ENCODE peak calls at places on chromosomes 3 and 15, in nine cellular contexts. C is body of pancreas, P is fibroblast of lung, Z is MCF 10A, D is GM10248, Q is neural crest cell, F is psoas muscle, X is nephron progenitor cell, T is mesothelial cell of epicardium. J is an unnamed sample.

GRCh38 chr3:112642912-112643506 is 2.1 kb upstream of the CCDC80 start:
- DNase-seq in C (peak), P (peak), Z (peak), D (peak), Q (peak), F (peak), X (peak), T (peak), J (peak)

GRCh38 chr3:157078131-157078835 is 81.7 kb downstream of the CCNL1 start:
- DNase-seq in C (no peak), P (peak), Z (no peak), D (no peak), Q (no peak), F (no peak), X (no peak), T (no peak), J (no peak)

GRCh38 chr3:123287962-123288302 is 86.2 kb downstream of the SEC22A start:
- DNase-seq in C (no peak), P (no peak), Z (no peak), D (no peak), Q (no peak), F (peak), X (no peak), T (peak), J (no peak)

GRCh38 chr3:103127737-103128136 is 692.9 kb downstream of the ZPLD1 start:
- DNase-seq in C (no peak), P (peak), Z (no peak), D (peak), Q (no peak), F (no peak), X (no peak), T (no peak), J (no peak)

GRCh38 chr3:42686832-42687650 is 1.7 kb downstream of the KLHL40 start:
- DNase-seq in C (no peak), P (no peak), Z (no peak), D (no peak), Q (no peak), F (no peak), X (no peak), T (no peak), J (no peak)

GRCh38 chr3:169453256-169454059 is 210.1 kb downstream of the MECOM start:
- DNase-seq in C (no peak), P (no peak), Z (no peak), D (no peak), Q (no peak), F (no peak), X (no peak), T (no peak), J (no peak)

GRCh38 chr15:73746288-73746687 is 6.9 kb downstream of the INSYN1 start:
- DNase-seq in C (no peak), P (no peak), Z (no peak), D (no peak), Q (no peak), F (no peak), X (no peak), T (no peak), J (no peak)

GRCh38 chr15:56805466-56806146 is 72.3 kb upstream of the ZNF280D start:
- DNase-seq in C (no peak), P (peak), Z (peak), D (no peak), Q (no peak), F (no peak), X (no peak), T (no peak), J (no peak)

GRCh38 chr3:98612587-98612986 is 19.2 kb upstream of the CPOX start:
- DNase-seq in C (no peak), P (no peak), Z (peak), D (no peak), Q (no peak), F (no peak), X (no peak), T (no peak), J (no peak)

GRCh38 chr3:65466300-65466988 is 572.3 kb downstream of the MAGI1 start:
- DNase-seq in C (no peak), P (no peak), Z (no peak), D (no peak), Q (no peak), F (no peak), X (no peak), T (no peak), J (no peak)

GRCh38 chr3:124702950-124703349 is 27.3 kb upstream of the UMPS start:
- DNase-seq in C (no peak), P (no peak), Z (no peak), D (no peak), Q (no peak), F (no peak), X (no peak), T (no peak), J (no peak)

GRCh38 chr3:25508901-25509300 is 80.8 kb downstream of the RARB start:
- DNase-seq in C (no peak), P (peak), Z (peak), D (no peak), Q (no peak), F (no peak), X (no peak), T (no peak), J (no peak)

GRCh38 chr15:75578948-75579908 is at the start of gene PTPN9:
- DNase-seq in C (peak), P (peak), Z (peak), D (peak), Q (peak), F (peak), X (peak), T (peak), J (peak)

GRCh38 chr15:65377976-65378366 is at the start of gene IGDCC3:
- DNase-seq in C (no peak), P (peak), Z (no peak), D (no peak), Q (peak), F (no peak), X (peak), T (peak), J (peak)

GRCh38 chr3:159734681-159735080 is 254.0 kb upstream of the IL12A start:
- DNase-seq in C (no peak), P (no peak), Z (no peak), D (no peak), Q (no peak), F (no peak), X (no peak), T (no peak), J (no peak)

GRCh38 chr3:79368403-79368802 is 399.4 kb downstream of the ROBO1 start:
- DNase-seq in C (no peak), P (peak), Z (no peak), D (no peak), Q (no peak), F (no peak), X (no peak), T (no peak), J (no peak)

GRCh38 chr15:31271706-31272557 is 54.7 kb upstream of the KLF13 start:
- DNase-seq in C (peak), P (no peak), Z (no peak), D (no peak), Q (no peak), F (peak), X (no peak), T (peak), J (peak)

GRCh38 chr15:85049805-85050204 is 68.1 kb downstream of the PDE8A start:
- DNase-seq in C (no peak), P (no peak), Z (no peak), D (no peak), Q (no peak), F (no peak), X (no peak), T (no peak), J (no peak)

GRCh38 chr3:71530903-71531535 is 52.5 kb downstream of the FOXP1 start:
- DNase-seq in C (no peak), P (no peak), Z (no peak), D (no peak), Q (no peak), F (no peak), X (peak), T (no peak), J (no peak)

GRCh38 chr3:43353393-43353792 is 67.1 kb downstream of the SNRK start:
- DNase-seq in C (no peak), P (no peak), Z (no peak), D (no peak), Q (no peak), F (no peak), X (no peak), T (no peak), J (no peak)

GRCh38 chr3:129621626-129622417 is 15.3 kb upstream of the PLXND1 start:
- DNase-seq in C (no peak), P (no peak), Z (no peak), D (no peak), Q (no peak), F (peak), X (no peak), T (no peak), J (no peak)

GRCh38 chr3:63528325-63529000 is 124.0 kb upstream of the SNTN start:
- DNase-seq in C (no peak), P (no peak), Z (no peak), D (no peak), Q (no peak), F (no peak), X (no peak), T (no peak), J (no peak)

GRCh38 chr15:63023351-63023945 is 19.1 kb upstream of the TPM1 start:
- DNase-seq in C (no peak), P (peak), Z (no peak), D (no peak), Q (no peak), F (no peak), X (no peak), T (no peak), J (no peak)

GRCh38 chr3:122458992-122459391 is 43.1 kb upstream of the WDR5B start:
- DNase-seq in C (no peak), P (peak), Z (peak), D (no peak), Q (no peak), F (no peak), X (no peak), T (no peak), J (no peak)

GRCh38 chr15:38193496-38193895 is 59.1 kb upstream of the SPRED1 start:
- DNase-seq in C (no peak), P (peak), Z (no peak), D (no peak), Q (no peak), F (no peak), X (no peak), T (no peak), J (no peak)

GRCh38 chr3:184604039-184604955 is 42.7 kb downstream of the EPHB3 start:
- DNase-seq in C (peak), P (no peak), Z (no peak), D (no peak), Q (peak), F (peak), X (peak), T (peak), J (no peak)

GRCh38 chr3:124652009-124652408 is 78.2 kb upstream of the UMPS start:
- DNase-seq in C (no peak), P (no peak), Z (no peak), D (no peak), Q (no peak), F (no peak), X (no peak), T (no peak), J (no peak)

GRCh38 chr15:65856821-65857455 is 12.4 kb upstream of the RAB11A start:
- DNase-seq in C (peak), P (peak), Z (peak), D (peak), Q (peak), F (peak), X (peak), T (peak), J (no peak)

GRCh38 chr3:178476886-178477285 is 59.4 kb upstream of the KCNMB2 start:
- DNase-seq in C (no peak), P (no peak), Z (no peak), D (no peak), Q (no peak), F (no peak), X (no peak), T (no peak), J (no peak)

GRCh38 chr15:36940207-36940606 is 160.1 kb downstream of the MEIS2 start:
- DNase-seq in C (no peak), P (no peak), Z (no peak), D (no peak), Q (no peak), F (no peak), X (no peak), T (no peak), J (no peak)

GRCh38 chr3:9838856-9839255 is 5.0 kb downstream of the RPUSD3 start:
- DNase-seq in C (no peak), P (no peak), Z (no peak), D (no peak), Q (no peak), F (no peak), X (no peak), T (no peak), J (no peak)

GRCh38 chr3:9837701-9838582 is 5.9 kb downstream of the RPUSD3 start:
- DNase-seq in C (peak), P (no peak), Z (no peak), D (no peak), Q (no peak), F (no peak), X (no peak), T (no peak), J (no peak)

GRCh38 chr3:9843715-9844438 is at the start of gene RPUSD3:
- DNase-seq in C (peak), P (peak), Z (peak), D (peak), Q (peak), F (peak), X (peak), T (peak), J (peak)

GRCh38 chr3:9846231-9846630 is 2.4 kb upstream of the RPUSD3 start:
- DNase-seq in C (no peak), P (no peak), Z (no peak), D (no peak), Q (peak), F (no peak), X (peak), T (no peak), J (no peak)

GRCh38 chr3:9841015-9841414 is 2.8 kb downstream of the RPUSD3 start:
- DNase-seq in C (no peak), P (no peak), Z (no peak), D (no peak), Q (no peak), F (no peak), X (no peak), T (no peak), J (no peak)
- TF ChIP-seq CTCF in C (no peak), P (no peak), Z (no peak), D (no peak), Q (no peak), F (no peak), X (no peak), T (no peak), J (no peak)

GRCh38 chr15:45572627-45573026 is 14.6 kb upstream of the BLOC1S6 start:
- DNase-seq in C (no peak), P (no peak), Z (no peak), D (no peak), Q (no peak), F (no peak), X (no peak), T (no peak), J (no peak)

DNA sequence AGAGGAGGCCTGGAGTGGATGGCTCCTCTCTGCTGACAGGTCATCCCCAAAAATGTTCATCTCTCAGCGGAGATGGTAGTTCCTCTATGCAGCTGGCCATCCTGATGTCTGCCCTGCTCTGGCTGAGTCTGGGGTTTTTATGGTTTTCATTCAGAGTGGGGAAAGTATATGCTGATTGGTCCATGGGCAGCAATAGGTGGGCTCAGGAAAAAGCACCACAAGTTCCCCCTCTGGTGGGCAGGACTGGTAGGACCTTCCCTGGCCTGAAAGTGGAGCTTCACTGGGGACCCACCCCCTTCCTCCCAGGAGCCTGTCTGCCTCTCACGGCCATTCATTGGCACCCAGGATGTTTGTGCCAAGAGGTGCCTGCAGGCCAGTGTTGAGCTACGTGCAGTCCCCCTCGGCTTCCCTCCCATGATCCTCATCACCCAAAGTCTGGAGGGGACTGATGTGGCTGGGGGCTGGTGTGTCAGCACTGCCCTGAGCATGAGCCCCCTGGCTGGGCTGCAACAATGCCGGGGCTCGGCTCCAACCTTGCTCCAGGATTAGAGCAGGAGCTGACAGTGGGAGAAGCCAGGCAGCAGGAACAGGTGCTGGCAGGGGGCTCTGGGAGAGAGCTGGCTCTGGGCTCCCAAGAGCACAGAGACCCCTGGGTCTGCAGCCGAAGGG is 13.1 kb upstream of the BLOC1S6 start:
- DNase-seq in C (no peak), P (no peak), Z (peak), D (no peak), Q (peak), F (no peak), X (peak), T (peak), J (peak)
- TF ChIP-seq CTCF in C (no peak), P (peak), Z (peak), D (no peak), Q (peak), F (no peak), X (peak), T (peak), J (peak)

GRCh38 chr15:72323752-72324151 is 3.8 kb upstream of the CELF6 start:
- DNase-seq in C (no peak), P (no peak), Z (no peak), D (no peak), Q (no peak), F (no peak), X (no peak), T (no peak), J (no peak)
- TF ChIP-seq CTCF in C (no peak), P (no peak), Z (no peak), D (no peak), Q (no peak), F (no peak), X (no peak), T (no peak), J (no peak)

DNA sequence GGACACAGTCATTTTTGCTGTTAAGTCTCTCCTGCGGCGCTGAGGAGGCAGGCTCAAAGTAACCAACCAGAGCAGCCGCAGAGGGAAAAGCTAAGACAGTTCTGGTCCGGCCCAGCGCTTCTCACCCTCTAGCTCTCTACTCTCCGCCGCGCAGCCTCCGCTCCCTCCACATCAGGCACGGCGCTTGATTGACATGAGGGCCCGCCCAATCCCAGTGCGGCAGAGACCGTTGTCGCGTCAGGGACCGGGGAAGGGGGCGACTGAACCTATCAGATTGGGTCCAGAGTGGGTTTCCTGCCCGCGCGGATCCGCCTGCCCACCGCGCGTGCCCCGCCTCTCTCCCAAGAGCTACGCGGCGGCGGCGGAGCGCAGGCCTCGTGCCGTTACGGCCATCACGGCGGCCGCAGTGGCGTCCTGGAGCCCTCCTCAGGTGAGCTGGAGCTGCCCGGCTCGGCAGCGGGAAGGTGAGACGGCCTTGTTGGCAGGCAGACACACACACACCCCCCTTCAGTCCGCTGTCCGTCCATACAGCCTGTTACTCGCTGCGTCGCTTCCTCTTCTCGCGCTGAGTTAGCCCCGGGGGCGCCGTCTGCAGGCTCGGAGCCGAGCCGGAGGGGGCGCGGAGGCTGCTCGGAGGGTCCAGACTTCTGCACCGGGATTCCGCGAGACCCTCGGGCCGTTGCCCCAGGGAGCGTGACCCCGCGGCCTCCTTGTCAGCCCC is at the start of gene NCK1:
- DNase-seq in C (peak), P (peak), Z (peak), D (peak), Q (peak), F (peak), X (peak), T (peak), J (peak)
- TF ChIP-seq CTCF in C (no peak), P (no peak), Z (no peak), D (peak), Q (peak), F (peak), X (no peak), T (no peak), J (peak)

DNA sequence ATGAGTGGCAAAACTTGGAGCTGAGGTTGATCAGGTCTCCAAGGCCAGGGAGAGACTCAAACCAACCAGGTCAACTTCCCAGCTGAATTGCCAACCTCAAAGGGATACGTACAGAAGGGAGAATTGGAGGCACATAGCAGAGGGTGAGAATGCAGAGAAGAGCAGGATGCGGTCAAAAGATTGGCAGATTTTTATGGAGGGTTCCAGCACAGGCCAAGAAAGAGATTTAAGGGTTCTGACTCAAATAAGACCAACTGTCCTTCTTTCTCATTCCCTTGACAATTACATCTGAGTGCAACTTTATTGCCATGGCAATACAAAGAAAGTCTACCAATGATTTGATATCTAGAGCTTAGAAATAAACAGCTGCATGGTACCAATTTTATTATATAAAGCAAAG is 33.2 kb downstream of the SCG5 start:
- DNase-seq in C (no peak), P (no peak), Z (no peak), D (no peak), Q (no peak), F (no peak), X (no peak), T (no peak), J (no peak)
- TF ChIP-seq CTCF in C (no peak), P (no peak), Z (no peak), D (no peak), Q (no peak), F (no peak), X (no peak), T (no peak), J (no peak)

J was measured in type B pancreatic cell.